ENCODE peak calls at places on chromosomes 16 and 17, in five cellular contexts. W is thoracic aorta, P is H1, X is adrenal gland, T is ovary. H is an unnamed sample. For H3K4me1, the result is how much of the 10 kb centered on the place peaks cover.

GRCh38 chr16:86584071-86584685 is 5.8 kb downstream of the FOXL1 start:
- DNase-seq in W (no peak), P (no peak), X (no peak), T (no peak), H (no peak)

GRCh38 chr16:85176541-85177447 is 64.5 kb upstream of the CIBAR2 start:
- DNase-seq in W (no peak), P (no peak), X (no peak), T (peak), H (no peak)

GRCh38 chr17:80123791-80124190 is 22.4 kb downstream of the GAA start:
- DNase-seq in W (no peak), P (no peak), X (peak), T (no peak), H (no peak)

GRCh38 chr16:88759245-88759975 is 25.6 kb downstream of the PIEZO1 start:
- DNase-seq in W (no peak), P (no peak), X (no peak), T (peak), H (no peak)

GRCh38 chr17:36755586-36755985 is 154.2 kb downstream of the MRM1 start:
- DNase-seq in W (no peak), P (peak), X (no peak), T (no peak), H (no peak)

GRCh38 chr17:60914078-60914477 is 236.4 kb downstream of the BCAS3 start:
- DNase-seq in W (no peak), P (no peak), X (no peak), T (no peak), H (no peak)

GRCh38 chr16:714558-715447 is at the start of gene METRN:
- DNase-seq in W (peak), P (no peak), X (peak), T (peak), H (no peak)

GRCh38 chr17:31085563-31085962 is 9.2 kb upstream of the NF1 start:
- DNase-seq in W (no peak), P (no peak), X (no peak), T (no peak), H (no peak)

GRCh38 chr16:11557811-11558210 is 28.9 kb downstream of the LITAF start:
- DNase-seq in W (no peak), P (no peak), X (no peak), T (no peak), H (no peak)
- H3K27ac ChIP-seq in W (peak), P (no peak), X (peak), T (no peak), H (no peak)

DNA sequence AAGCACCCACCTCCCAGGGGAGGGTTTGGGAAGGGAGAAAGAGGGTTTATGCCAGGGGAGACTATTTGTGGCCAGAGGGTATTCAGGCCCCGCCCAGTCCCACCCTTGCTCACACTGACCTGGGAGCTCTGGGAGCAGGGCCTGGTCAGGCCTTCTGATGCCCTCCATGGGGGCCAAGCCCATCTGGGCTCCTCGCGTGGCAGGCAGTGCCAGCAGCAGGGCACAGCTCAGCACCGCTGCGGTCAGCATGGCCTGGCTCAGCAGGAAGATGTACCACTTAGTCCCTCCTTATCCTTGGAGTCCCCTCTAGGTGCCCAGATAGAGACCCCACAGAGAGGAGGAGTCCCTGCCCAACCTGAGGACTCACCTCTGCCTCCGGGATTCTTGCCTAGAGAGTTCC is at the start of gene AGRP:
- DNase-seq in W (no peak), P (no peak), X (no peak), T (no peak), H (no peak)
- H3K4me1 ChIP-seq in W (under half), P (under half), X (half or more), T (under half), H (under half)

GRCh38 chr17:62705781-62706597 is 78.5 kb downstream of the MRC2 start:
- DNase-seq in W (no peak), P (peak), X (no peak), T (peak), H (peak)
- H3K4me3 ChIP-seq in W (peak), P (peak), X (no peak), T (no peak), H (no peak)

DNA sequence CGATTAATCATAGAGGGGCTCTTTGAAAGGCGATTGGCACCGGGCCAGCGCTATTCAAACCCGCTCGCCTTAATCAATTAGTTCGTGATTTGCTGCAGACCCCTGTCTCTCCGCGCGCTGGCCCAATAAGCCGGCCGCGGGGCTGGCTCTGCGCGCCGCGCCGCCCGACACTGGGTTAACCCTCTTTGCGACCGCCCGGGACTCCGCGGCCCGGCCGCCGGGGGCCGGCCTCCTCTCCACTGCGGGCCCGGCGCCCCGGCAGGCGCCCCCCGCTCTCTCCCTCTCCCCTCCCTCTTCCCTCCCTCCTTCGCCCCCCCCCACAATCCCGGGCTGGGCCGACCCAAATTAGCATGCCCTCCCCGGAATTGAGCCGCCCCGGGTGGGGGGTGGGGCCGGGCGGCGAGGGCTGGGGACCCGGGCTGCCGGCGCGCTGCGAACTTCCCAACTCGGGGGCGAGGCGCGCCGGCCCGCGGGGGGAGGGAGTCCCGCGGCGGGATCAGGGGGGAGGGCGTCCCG is 423 bp upstream of the SALL1 start:
- DNase-seq in W (no peak), P (no peak), X (no peak), T (peak), H (no peak)
- H3K27ac ChIP-seq in W (no peak), P (no peak), X (no peak), T (peak), H (no peak)

GRCh38 chr16:22663389-22664064 is 150.4 kb upstream of the HS3ST2 start:
- DNase-seq in W (no peak), P (no peak), X (no peak), T (no peak), H (no peak)

GRCh38 chr16:22660441-22661160 is 149.9 kb downstream of the NPIPB5 start:
- DNase-seq in W (no peak), P (no peak), X (no peak), T (no peak), H (no peak)

GRCh38 chr16:22659933-22660332 is 149.2 kb downstream of the NPIPB5 start:
- DNase-seq in W (no peak), P (no peak), X (no peak), T (no peak), H (no peak)

GRCh38 chr16:22664132-22664531 is 149.8 kb upstream of the HS3ST2 start:
- DNase-seq in W (no peak), P (no peak), X (no peak), T (no peak), H (no peak)

DNA sequence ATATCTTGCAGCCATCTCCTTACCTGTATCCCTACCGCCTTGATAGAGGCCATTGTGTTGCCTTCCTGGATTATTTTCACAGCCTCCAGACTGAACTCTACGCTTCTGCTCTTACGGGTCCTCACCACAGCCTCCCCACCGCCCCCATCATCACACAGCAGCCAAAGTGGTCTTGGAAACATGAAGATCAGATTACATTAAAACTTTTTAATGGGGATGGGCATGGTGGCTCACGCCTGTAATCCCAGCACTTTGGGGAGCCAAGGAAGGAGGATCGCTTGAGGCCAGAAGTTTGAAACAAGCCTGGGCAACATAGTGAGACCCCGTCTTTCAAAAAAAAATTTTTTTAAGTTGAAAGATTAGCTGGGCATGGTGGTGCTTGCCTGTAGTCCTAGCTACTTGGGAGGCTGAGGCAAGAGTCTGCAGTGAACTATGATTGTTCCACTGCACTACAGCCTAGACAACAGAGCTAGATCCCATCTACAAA is 150.5 kb downstream of the NPIPB5 start:
- DNase-seq in W (no peak), P (no peak), X (no peak), T (no peak), H (no peak)
- H3K4me1 ChIP-seq in W (under half), P (under half), X (under half), T (under half), H (under half)

H was measured in iPS DF 6.9.